ENCODE peak calls at places on chromosomes 11 and 22, in seven cellular contexts. P is esophagus squamous epithelium, T is lower leg skin, D is testis, S is heart left ventricle, G is prostate gland, E is NB4. H is an unnamed sample.

GRCh38 chr22:47623056-47623739 is 860.7 kb downstream of the TBC1D22A start:
- DNase-seq in P (no peak), T (peak), D (no peak), S (no peak), G (no peak), E (no peak), H (no peak)

GRCh38 chr11:84105148-84105547 is 819.0 kb upstream of the CCDC90B start:
- DNase-seq in P (no peak), T (no peak), D (no peak), S (no peak), G (no peak), E (no peak), H (no peak)

GRCh38 chr11:34281256-34281655 is 76.6 kb downstream of the ABTB2 start:
- DNase-seq in P (no peak), T (no peak), D (no peak), S (peak), G (no peak), E (no peak), H (no peak)

GRCh38 chr11:76667271-76667818 is 3.2 kb downstream of the LRRC32 start:
- DNase-seq in P (no peak), T (peak), D (no peak), S (peak), G (no peak), E (no peak), H (no peak)

GRCh38 chr11:132177106-132177505 is 806.7 kb downstream of the NTM start:
- DNase-seq in P (no peak), T (no peak), D (no peak), S (no peak), G (no peak), E (peak), H (peak)

GRCh38 chr11:121344824-121345223 is 52.3 kb downstream of the SC5D start:
- DNase-seq in P (no peak), T (no peak), D (no peak), S (no peak), G (no peak), E (no peak), H (no peak)

GRCh38 chr11:67732045-67732787 is 57.8 kb upstream of the ALDH3B2 start:
- DNase-seq in P (no peak), T (peak), D (peak), S (no peak), G (no peak), E (no peak), H (peak)

GRCh38 chr22:29625090-29625825 is 21.8 kb downstream of the NF2 start:
- DNase-seq in P (no peak), T (no peak), D (peak), S (no peak), G (peak), E (peak), H (peak)

GRCh38 chr11:78032090-78032489 is 9.0 kb upstream of the KCTD14 start:
- DNase-seq in P (no peak), T (no peak), D (peak), S (no peak), G (no peak), E (no peak), H (no peak)

GRCh38 chr11:12177739-12178338 is 67.4 kb downstream of the MICAL2 start:
- DNase-seq in P (no peak), T (peak), D (no peak), S (no peak), G (no peak), E (no peak), H (peak)

GRCh38 chr22:21726650-21727049 is 8.9 kb downstream of the YPEL1 start:
- DNase-seq in P (no peak), T (no peak), D (no peak), S (no peak), G (no peak), E (peak), H (peak)

GRCh38 chr11:2975594-2975993 is 16.5 kb downstream of the NAP1L4 start:
- DNase-seq in P (no peak), T (peak), D (peak), S (no peak), G (peak), E (peak), H (peak)

GRCh38 chr11:111601979-111602864 is at the start of gene SIK2:
- DNase-seq in P (peak), T (peak), D (peak), S (peak), G (peak), E (peak), H (peak)

GRCh38 chr11:67423466-67423865 is 4.8 kb upstream of the RPS6KB2 start:
- DNase-seq in P (no peak), T (no peak), D (no peak), S (no peak), G (no peak), E (no peak), H (no peak)

GRCh38 chr11:91446267-91446666 is 778.4 kb upstream of the FAT3 start:
- DNase-seq in P (no peak), T (no peak), D (no peak), S (no peak), G (no peak), E (no peak), H (no peak)

GRCh38 chr22:44279059-44279340 is 33.8 kb downstream of the SHISAL1 start:
- DNase-seq in P (no peak), T (no peak), D (no peak), S (no peak), G (no peak), E (no peak), H (no peak)

GRCh38 chr11:132874638-132875037 is 657.7 kb downstream of the OPCML start:
- DNase-seq in P (no peak), T (no peak), D (no peak), S (no peak), G (no peak), E (no peak), H (no peak)

GRCh38 chr11:119377112-119377901 is 4.2 kb downstream of the USP2 start:
- DNase-seq in P (no peak), T (peak), D (no peak), S (peak), G (no peak), E (no peak), H (no peak)

GRCh38 chr11:65976216-65977176 is 15.0 kb downstream of the SART1 start:
- DNase-seq in P (no peak), T (no peak), D (no peak), S (no peak), G (no peak), E (no peak), H (no peak)
- TF ChIP-seq POLR2A in P (no peak), T (no peak), D (no peak), S (no peak), G (no peak), E (no peak), H (no peak)

GRCh38 chr11:65854161-65854592 is 3.8 kb downstream of the CFL1 start:
- DNase-seq in P (no peak), T (no peak), D (no peak), S (no peak), G (no peak), E (no peak), H (no peak)
- TF ChIP-seq POLR2A in P (no peak), T (no peak), D (no peak), S (no peak), G (no peak), E (no peak), H (no peak)

GRCh38 chr11:445765-446588 is 4.1 kb upstream of the PTDSS2 start:
- DNase-seq in P (no peak), T (no peak), D (no peak), S (no peak), G (no peak), E (no peak), H (no peak)

GRCh38 chr11:450809-451451 is 851 bp downstream of the PTDSS2 start:
- DNase-seq in P (peak), T (peak), D (peak), S (peak), G (peak), E (peak), H (peak)

GRCh38 chr11:446886-447285 is 3.2 kb upstream of the PTDSS2 start:
- DNase-seq in P (no peak), T (no peak), D (no peak), S (no peak), G (no peak), E (no peak), H (no peak)

GRCh38 chr11:449889-450808 is at the start of gene PTDSS2:
- DNase-seq in P (peak), T (peak), D (peak), S (peak), G (peak), E (peak), H (peak)

DNA sequence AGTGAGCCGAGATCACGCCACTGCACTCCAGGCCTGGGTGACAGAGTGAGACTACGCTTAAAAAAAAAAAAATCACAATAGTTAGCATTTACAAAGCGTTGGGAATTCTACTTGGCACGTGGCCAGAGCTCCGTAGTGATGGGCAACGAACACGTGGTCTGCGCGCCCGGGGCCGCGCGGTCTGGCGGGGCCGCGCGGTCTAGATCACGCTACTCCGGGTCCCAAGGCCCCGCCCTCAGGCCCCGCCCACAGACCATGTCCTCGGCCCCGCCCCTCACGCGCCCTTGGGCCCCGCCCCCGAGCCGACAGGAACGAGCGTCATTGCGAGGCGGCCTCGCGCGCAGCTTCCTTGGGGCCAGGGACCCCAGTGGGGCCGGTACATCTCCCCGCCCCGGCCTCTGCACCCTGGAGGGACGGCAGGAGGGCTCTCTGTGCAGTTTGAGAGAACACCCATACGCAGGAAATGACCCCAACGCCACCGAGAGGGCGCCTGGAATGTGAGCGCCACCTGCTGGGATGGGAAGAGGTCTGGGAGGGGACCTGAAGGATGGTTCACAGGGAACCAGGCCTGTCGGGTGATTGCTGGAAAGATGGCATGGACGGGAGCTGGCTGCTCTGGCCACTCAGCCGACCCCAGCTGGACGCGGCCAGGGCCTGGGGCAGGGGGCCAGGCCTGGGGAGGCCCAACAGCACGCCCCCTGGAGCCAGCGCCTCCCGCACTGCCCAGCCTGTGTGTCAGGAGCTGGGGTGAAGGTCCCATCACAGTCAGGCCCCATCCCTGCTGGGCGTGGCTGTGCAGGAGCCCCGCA is 2.0 kb upstream of the PTDSS2 start:
- DNase-seq in P (peak), T (peak), D (peak), S (peak), G (peak), E (peak), H (peak)
- TF ChIP-seq POLR2A in P (no peak), T (no peak), D (peak), S (no peak), G (peak), E (peak), H (peak)

GRCh38 chr22:41595703-41596102 is 6.1 kb upstream of the PMM1 start:
- DNase-seq in P (no peak), T (no peak), D (no peak), S (no peak), G (no peak), E (no peak), H (no peak)
- TF ChIP-seq POLR2A in P (no peak), T (no peak), D (no peak), S (no peak), G (no peak), E (no peak), H (no peak)

GRCh38 chr11:35943761-35944502 is at the start of gene LDLRAD3:
- DNase-seq in P (no peak), T (peak), D (peak), S (peak), G (peak), E (peak), H (peak)
- TF ChIP-seq POLR2A in P (no peak), T (no peak), D (no peak), S (no peak), G (peak), E (peak), H (no peak)

GRCh38 chr11:63768232-63769043 is at the start of gene ZFTA:
- DNase-seq in P (no peak), T (no peak), D (peak), S (peak), G (peak), E (peak), H (peak)
- TF ChIP-seq POLR2A in P (no peak), T (no peak), D (no peak), S (no peak), G (no peak), E (peak), H (no peak)